ENCODE peak calls at places on chromosome 15, in four cellular contexts. D is stimulated activated CD8-positive, alpha-beta memory T cell treated with anti-CD3 and anti-CD28 coated beads, Interleukin-12 subunit alpha, Interleukin-12 subunit beta, amount 100 ng/mL, for 1 hour; I is GM10248; H is GOT3. A is an unnamed sample.

GRCh38 chr15:79430901-79431635 is 1.1 kb upstream of the MINAR1 start:
- DNase-seq in D (no peak), H (no peak), I (no peak), A (no peak)

GRCh38 chr15:89837134-89837829 is 22.6 kb upstream of the ANPEP start:
- DNase-seq in I (no peak), D (no peak), H (no peak), A (no peak)

GRCh38 chr15:35738370-35738769 is 192.4 kb upstream of the DPH6 start:
- DNase-seq in I (no peak), H (no peak), D (no peak), A (no peak)

GRCh38 chr15:25640381-25640780 is 201.6 kb upstream of the UBE3A start:
- DNase-seq in H (no peak), D (no peak), I (no peak), A (no peak)

GRCh38 chr15:65954289-65954741 is 85.0 kb downstream of the RAB11A start:
- DNase-seq in H (no peak), I (no peak), D (no peak), A (no peak)

GRCh38 chr15:86183765-86184491 is 104.3 kb downstream of the AGBL1 start:
- DNase-seq in H (no peak), I (no peak), D (no peak), A (no peak)

GRCh38 chr15:42118650-42119531 is 24.5 kb upstream of the PLA2G4D start:
- DNase-seq in D (no peak), I (no peak), H (no peak), A (no peak)

GRCh38 chr15:29726553-29726952 is 95.7 kb downstream of the TJP1 start:
- DNase-seq in I (no peak), H (no peak), D (no peak), A (no peak)

GRCh38 chr15:101424984-101425383 is 64.5 kb downstream of the PCSK6 start:
- DNase-seq in H (no peak), I (no peak), D (no peak), A (no peak)

GRCh38 chr15:99282129-99282528 is 30.8 kb downstream of the LRRC28 start:
- DNase-seq in H (no peak), D (no peak), I (no peak), A (no peak)

GRCh38 chr15:101065570-101066221 is 146.5 kb downstream of the LRRK1 start:
- DNase-seq in D (no peak), H (no peak), I (no peak), A (no peak)

GRCh38 chr15:52247481-52247880 is 48.1 kb downstream of the MYO5C start:
- DNase-seq in H (no peak), I (no peak), D (no peak), A (no peak)

GRCh38 chr15:77002436-77002835 is 7.5 kb downstream of the PSTPIP1 start:
- DNase-seq in D (no peak), I (no peak), H (no peak), A (no peak)

GRCh38 chr15:62104406-62104805 is 37.6 kb downstream of the C2CD4A start:
- DNase-seq in D (no peak), H (no peak), I (no peak), A (no peak)

A was measured in naive thymus-derived CD4-positive, alpha-beta T cell.